ENCODE peak calls at places on chromosomes 3 and 15, in seven cellular contexts. A is NCI-H460; E is right atrium auricular region; O is psoas muscle; B is CD8-positive, alpha-beta memory T cell; G is transverse colon; J is ELR. L is an unnamed sample.

GRCh38 chr3:28050120-28050519 is 191.3 kb upstream of the CMC1 start:
- DNase-seq in A (no peak), E (no peak), O (no peak), B (no peak), G (no peak), J (no peak), L (no peak)

GRCh38 chr3:50319872-50320625 is 2.5 kb downstream of the HYAL2 start:
- DNase-seq in A (no peak), E (no peak), O (no peak), B (no peak), G (no peak), J (no peak), L (no peak)

GRCh38 chr3:114669614-114670013 is 375.8 kb downstream of the TIGIT start:
- DNase-seq in A (no peak), E (no peak), O (no peak), B (no peak), G (no peak), J (no peak), L (no peak)

GRCh38 chr3:184716652-184717607 is 5.1 kb upstream of the MAGEF1 start:
- DNase-seq in A (no peak), E (peak), O (no peak), B (no peak), G (no peak), J (peak), L (peak)

GRCh38 chr15:39976291-39977274 is 42.7 kb downstream of the EIF2AK4 start:
- DNase-seq in A (no peak), E (peak), O (peak), B (no peak), G (peak), J (peak), L (peak)

GRCh38 chr3:45664558-45664957 is 24.6 kb upstream of the SACM1L start:
- DNase-seq in A (no peak), E (no peak), O (no peak), B (peak), G (peak), J (no peak), L (no peak)

GRCh38 chr3:173553635-173554280 is 156.2 kb downstream of the NLGN1 start:
- DNase-seq in A (peak), E (no peak), O (no peak), B (no peak), G (no peak), J (peak), L (peak)

GRCh38 chr15:29216955-29217354 is 52.7 kb downstream of the NSMCE3 start:
- DNase-seq in A (no peak), E (no peak), O (no peak), B (no peak), G (no peak), J (no peak), L (no peak)

GRCh38 chr3:71466483-71466882 is 117.0 kb downstream of the FOXP1 start:
- DNase-seq in A (no peak), E (no peak), O (no peak), B (no peak), G (no peak), J (no peak), L (no peak)

GRCh38 chr15:76994001-76994400 is 925 bp upstream of the PSTPIP1 start:
- DNase-seq in A (no peak), E (no peak), O (no peak), B (peak), G (peak), J (peak), L (no peak)

GRCh38 chr15:55742927-55743614 is at the start of gene PRTG:
- DNase-seq in A (peak), E (peak), O (peak), B (no peak), G (peak), J (peak), L (no peak)

GRCh38 chr3:158565076-158565475 is 5.9 kb upstream of the MLF1 start:
- DNase-seq in A (no peak), E (no peak), O (no peak), B (no peak), G (no peak), J (no peak), L (no peak)

GRCh38 chr15:53716909-53717878 is 42.3 kb downstream of the WDR72 start:
- DNase-seq in A (peak), E (no peak), O (no peak), B (no peak), G (no peak), J (no peak), L (no peak)

GRCh38 chr3:33277193-33277882 is at the start of gene FBXL2:
- DNase-seq in A (peak), E (no peak), O (peak), B (no peak), G (peak), J (peak), L (peak)

GRCh38 chr15:82146558-82146957 is 100.7 kb upstream of the MEX3B start:
- DNase-seq in A (no peak), E (no peak), O (no peak), B (no peak), G (no peak), J (no peak), L (no peak)

GRCh38 chr3:13213911-13214846 is 140.9 kb upstream of the IQSEC1 start:
- DNase-seq in A (no peak), E (no peak), O (peak), B (no peak), G (no peak), J (no peak), L (no peak)

GRCh38 chr15:95304116-95304873 is 1026.2 kb upstream of the NR2F2 start:
- DNase-seq in A (no peak), E (no peak), O (no peak), B (no peak), G (no peak), J (peak), L (no peak)

GRCh38 chr3:38210141-38210757 is 44.9 kb downstream of the OXSR1 start:
- DNase-seq in A (no peak), E (no peak), O (no peak), B (no peak), G (no peak), J (no peak), L (no peak)

GRCh38 chr15:96115642-96116041 is 214.9 kb upstream of the NR2F2 start:
- DNase-seq in A (no peak), E (no peak), O (no peak), B (no peak), G (no peak), J (peak), L (no peak)

GRCh38 chr15:50066202-50066601 is 52.8 kb downstream of the ATP8B4 start:
- DNase-seq in A (no peak), E (no peak), O (no peak), B (no peak), G (no peak), J (peak), L (no peak)

GRCh38 chr3:28637742-28638141 is 289.1 kb upstream of the AZI2 start:
- DNase-seq in A (no peak), E (no peak), O (no peak), B (no peak), G (no peak), J (no peak), L (no peak)

GRCh38 chr15:63013052-63013808 is 29.3 kb upstream of the TPM1 start:
- DNase-seq in A (peak), E (no peak), O (no peak), B (no peak), G (no peak), J (peak), L (no peak)

GRCh38 chr3:184168363-184169120 is 6.1 kb upstream of the AP2M1 start:
- DNase-seq in A (no peak), E (no peak), O (no peak), B (no peak), G (no peak), J (peak), L (no peak)